ENCODE peak calls at places on chromosome 16, in six cellular contexts. One of them, this sample, is unnamed.

GRCh38 chr16:7615565-7615964 is 282.9 kb downstream of the RBFOX1 start:
- DNase-seq in activated T-helper 1 cell treated with anti-CD3 and anti-CD28 coated beads, Interleukin-12 subunit alpha, Interleukin-12 subunit beta, Interleukin-2, Interleukin-4 antibody, amounts not matched to agents 30 ng/mL and 10 ng/mL and 1 ng/mL, durations not matched to agents 14 hours and 24 hours and 36 hours: no peak
- DNase-seq in central memory CD8-positive, alpha-beta T cell: no peak
- DNase-seq in choroid plexus epithelial cell: no peak
- DNase-seq in activated CD8-positive, alpha-beta memory T cell treated with anti-CD3 and anti-CD28 coated beads for 24 hours: no peak
- DNase-seq in C1 segment of cervical spinal cord: no peak
- DNase-seq in this sample: no peak

GRCh38 chr16:84810518-84811273 is 9.1 kb upstream of the CRISPLD2 start:
- DNase-seq in activated T-helper 1 cell treated with anti-CD3 and anti-CD28 coated beads, Interleukin-12 subunit alpha, Interleukin-12 subunit beta, Interleukin-2, Interleukin-4 antibody, amounts not matched to agents 30 ng/mL and 10 ng/mL and 1 ng/mL, durations not matched to agents 14 hours and 24 hours and 36 hours: peak; percentile 51
- DNase-seq in central memory CD8-positive, alpha-beta T cell: no peak
- DNase-seq in choroid plexus epithelial cell: peak; percentile 80
- DNase-seq in activated CD8-positive, alpha-beta memory T cell treated with anti-CD3 and anti-CD28 coated beads for 24 hours: no peak
- DNase-seq in C1 segment of cervical spinal cord: no peak
- DNase-seq in this sample: no peak

GRCh38 chr16:2516391-2517240 is 2.9 kb downstream of the ATP6V0C start:
- DNase-seq in activated T-helper 1 cell treated with anti-CD3 and anti-CD28 coated beads, Interleukin-12 subunit alpha, Interleukin-12 subunit beta, Interleukin-2, Interleukin-4 antibody, amounts not matched to agents 30 ng/mL and 10 ng/mL and 1 ng/mL, durations not matched to agents 14 hours and 24 hours and 36 hours: no peak
- DNase-seq in central memory CD8-positive, alpha-beta T cell: no peak
- DNase-seq in choroid plexus epithelial cell: peak; percentile 27
- DNase-seq in activated CD8-positive, alpha-beta memory T cell treated with anti-CD3 and anti-CD28 coated beads for 24 hours: no peak
- DNase-seq in C1 segment of cervical spinal cord: no peak
- DNase-seq in this sample: no peak

GRCh38 chr16:66275795-66276428 is 90.6 kb upstream of the CDH5 start:
- DNase-seq in activated T-helper 1 cell treated with anti-CD3 and anti-CD28 coated beads, Interleukin-12 subunit alpha, Interleukin-12 subunit beta, Interleukin-2, Interleukin-4 antibody, amounts not matched to agents 30 ng/mL and 10 ng/mL and 1 ng/mL, durations not matched to agents 14 hours and 24 hours and 36 hours: no peak
- DNase-seq in central memory CD8-positive, alpha-beta T cell: no peak
- DNase-seq in choroid plexus epithelial cell: peak; percentile 88
- DNase-seq in activated CD8-positive, alpha-beta memory T cell treated with anti-CD3 and anti-CD28 coated beads for 24 hours: peak; percentile 49
- DNase-seq in C1 segment of cervical spinal cord: no peak
- DNase-seq in this sample: peak; percentile 65

GRCh38 chr16:56355221-56355620 is 70.1 kb downstream of the AMFR start:
- DNase-seq in activated T-helper 1 cell treated with anti-CD3 and anti-CD28 coated beads, Interleukin-12 subunit alpha, Interleukin-12 subunit beta, Interleukin-2, Interleukin-4 antibody, amounts not matched to agents 30 ng/mL and 10 ng/mL and 1 ng/mL, durations not matched to agents 14 hours and 24 hours and 36 hours: no peak
- DNase-seq in central memory CD8-positive, alpha-beta T cell: no peak
- DNase-seq in choroid plexus epithelial cell: no peak
- DNase-seq in activated CD8-positive, alpha-beta memory T cell treated with anti-CD3 and anti-CD28 coated beads for 24 hours: no peak
- DNase-seq in C1 segment of cervical spinal cord: no peak
- DNase-seq in this sample: no peak

GRCh38 chr16:56625943-56626654 is 518 bp downstream of the MT1E start:
- DNase-seq in activated T-helper 1 cell treated with anti-CD3 and anti-CD28 coated beads, Interleukin-12 subunit alpha, Interleukin-12 subunit beta, Interleukin-2, Interleukin-4 antibody, amounts not matched to agents 30 ng/mL and 10 ng/mL and 1 ng/mL, durations not matched to agents 14 hours and 24 hours and 36 hours: no peak
- DNase-seq in central memory CD8-positive, alpha-beta T cell: no peak
- DNase-seq in choroid plexus epithelial cell: peak; percentile 83
- DNase-seq in activated CD8-positive, alpha-beta memory T cell treated with anti-CD3 and anti-CD28 coated beads for 24 hours: no peak
- DNase-seq in C1 segment of cervical spinal cord: no peak
- DNase-seq in this sample: no peak

GRCh38 chr16:67115649-67116048 is 5.9 kb downstream of the PHAF1 start:
- DNase-seq in activated T-helper 1 cell treated with anti-CD3 and anti-CD28 coated beads, Interleukin-12 subunit alpha, Interleukin-12 subunit beta, Interleukin-2, Interleukin-4 antibody, amounts not matched to agents 30 ng/mL and 10 ng/mL and 1 ng/mL, durations not matched to agents 14 hours and 24 hours and 36 hours: no peak
- DNase-seq in central memory CD8-positive, alpha-beta T cell: no peak
- DNase-seq in choroid plexus epithelial cell: peak; percentile 68
- DNase-seq in activated CD8-positive, alpha-beta memory T cell treated with anti-CD3 and anti-CD28 coated beads for 24 hours: no peak
- DNase-seq in C1 segment of cervical spinal cord: no peak
- DNase-seq in this sample: peak; percentile 68

GRCh38 chr16:79598341-79599181 is 2.0 kb downstream of the MAF start:
- DNase-seq in activated T-helper 1 cell treated with anti-CD3 and anti-CD28 coated beads, Interleukin-12 subunit alpha, Interleukin-12 subunit beta, Interleukin-2, Interleukin-4 antibody, amounts not matched to agents 30 ng/mL and 10 ng/mL and 1 ng/mL, durations not matched to agents 14 hours and 24 hours and 36 hours: peak; percentile 25
- DNase-seq in central memory CD8-positive, alpha-beta T cell: peak; percentile 33
- DNase-seq in choroid plexus epithelial cell: peak; percentile 54
- DNase-seq in activated CD8-positive, alpha-beta memory T cell treated with anti-CD3 and anti-CD28 coated beads for 24 hours: peak; percentile 76
- DNase-seq in C1 segment of cervical spinal cord: peak; percentile 75
- DNase-seq in this sample: peak; percentile 66

GRCh38 chr16:78648517-78648916 is 549.1 kb downstream of the WWOX start:
- DNase-seq in activated T-helper 1 cell treated with anti-CD3 and anti-CD28 coated beads, Interleukin-12 subunit alpha, Interleukin-12 subunit beta, Interleukin-2, Interleukin-4 antibody, amounts not matched to agents 30 ng/mL and 10 ng/mL and 1 ng/mL, durations not matched to agents 14 hours and 24 hours and 36 hours: no peak
- DNase-seq in central memory CD8-positive, alpha-beta T cell: no peak
- DNase-seq in choroid plexus epithelial cell: peak; percentile 27
- DNase-seq in activated CD8-positive, alpha-beta memory T cell treated with anti-CD3 and anti-CD28 coated beads for 24 hours: no peak
- DNase-seq in C1 segment of cervical spinal cord: no peak
- DNase-seq in this sample: no peak

GRCh38 chr16:57962046-57962445 is 8.9 kb downstream of the CNGB1 start:
- DNase-seq in activated T-helper 1 cell treated with anti-CD3 and anti-CD28 coated beads, Interleukin-12 subunit alpha, Interleukin-12 subunit beta, Interleukin-2, Interleukin-4 antibody, amounts not matched to agents 30 ng/mL and 10 ng/mL and 1 ng/mL, durations not matched to agents 14 hours and 24 hours and 36 hours: no peak
- DNase-seq in central memory CD8-positive, alpha-beta T cell: no peak
- DNase-seq in choroid plexus epithelial cell: no peak
- DNase-seq in activated CD8-positive, alpha-beta memory T cell treated with anti-CD3 and anti-CD28 coated beads for 24 hours: no peak
- DNase-seq in C1 segment of cervical spinal cord: no peak
- DNase-seq in this sample: no peak

GRCh38 chr16:73225983-73226382 is 178.1 kb upstream of the ZFHX3 start:
- DNase-seq in activated T-helper 1 cell treated with anti-CD3 and anti-CD28 coated beads, Interleukin-12 subunit alpha, Interleukin-12 subunit beta, Interleukin-2, Interleukin-4 antibody, amounts not matched to agents 30 ng/mL and 10 ng/mL and 1 ng/mL, durations not matched to agents 14 hours and 24 hours and 36 hours: no peak
- DNase-seq in central memory CD8-positive, alpha-beta T cell: no peak
- DNase-seq in choroid plexus epithelial cell: no peak
- DNase-seq in activated CD8-positive, alpha-beta memory T cell treated with anti-CD3 and anti-CD28 coated beads for 24 hours: no peak
- DNase-seq in C1 segment of cervical spinal cord: no peak
- DNase-seq in this sample: no peak

GRCh38 chr16:75555707-75556512 is at the start of gene TMEM231:
- DNase-seq in activated T-helper 1 cell treated with anti-CD3 and anti-CD28 coated beads, Interleukin-12 subunit alpha, Interleukin-12 subunit beta, Interleukin-2, Interleukin-4 antibody, amounts not matched to agents 30 ng/mL and 10 ng/mL and 1 ng/mL, durations not matched to agents 14 hours and 24 hours and 36 hours: peak; percentile 95
- DNase-seq in central memory CD8-positive, alpha-beta T cell: peak; percentile 92
- DNase-seq in choroid plexus epithelial cell: peak; percentile 95
- DNase-seq in activated CD8-positive, alpha-beta memory T cell treated with anti-CD3 and anti-CD28 coated beads for 24 hours: peak; percentile 97
- DNase-seq in C1 segment of cervical spinal cord: peak; percentile 92
- DNase-seq in this sample: peak; percentile 91

GRCh38 chr16:49057391-49057790 is 224.2 kb downstream of the CBLN1 start:
- DNase-seq in activated T-helper 1 cell treated with anti-CD3 and anti-CD28 coated beads, Interleukin-12 subunit alpha, Interleukin-12 subunit beta, Interleukin-2, Interleukin-4 antibody, amounts not matched to agents 30 ng/mL and 10 ng/mL and 1 ng/mL, durations not matched to agents 14 hours and 24 hours and 36 hours: no peak
- DNase-seq in central memory CD8-positive, alpha-beta T cell: no peak
- DNase-seq in choroid plexus epithelial cell: no peak
- DNase-seq in activated CD8-positive, alpha-beta memory T cell treated with anti-CD3 and anti-CD28 coated beads for 24 hours: no peak
- DNase-seq in C1 segment of cervical spinal cord: no peak
- DNase-seq in this sample: no peak

GRCh38 chr16:89119161-89119621 is 25.5 kb downstream of the ACSF3 start:
- DNase-seq in activated T-helper 1 cell treated with anti-CD3 and anti-CD28 coated beads, Interleukin-12 subunit alpha, Interleukin-12 subunit beta, Interleukin-2, Interleukin-4 antibody, amounts not matched to agents 30 ng/mL and 10 ng/mL and 1 ng/mL, durations not matched to agents 14 hours and 24 hours and 36 hours: no peak
- DNase-seq in central memory CD8-positive, alpha-beta T cell: no peak
- DNase-seq in choroid plexus epithelial cell: no peak
- DNase-seq in activated CD8-positive, alpha-beta memory T cell treated with anti-CD3 and anti-CD28 coated beads for 24 hours: no peak
- DNase-seq in C1 segment of cervical spinal cord: no peak
- DNase-seq in this sample: no peak

GRCh38 chr16:51773051-51773450 is 622.0 kb upstream of the SALL1 start:
- DNase-seq in activated T-helper 1 cell treated with anti-CD3 and anti-CD28 coated beads, Interleukin-12 subunit alpha, Interleukin-12 subunit beta, Interleukin-2, Interleukin-4 antibody, amounts not matched to agents 30 ng/mL and 10 ng/mL and 1 ng/mL, durations not matched to agents 14 hours and 24 hours and 36 hours: no peak
- DNase-seq in central memory CD8-positive, alpha-beta T cell: no peak
- DNase-seq in choroid plexus epithelial cell: no peak
- DNase-seq in activated CD8-positive, alpha-beta memory T cell treated with anti-CD3 and anti-CD28 coated beads for 24 hours: no peak
- DNase-seq in C1 segment of cervical spinal cord: no peak
- DNase-seq in this sample: no peak

GRCh38 chr16:2428051-2428786 is 1.0 kb upstream of the CCNF start:
- DNase-seq in activated T-helper 1 cell treated with anti-CD3 and anti-CD28 coated beads, Interleukin-12 subunit alpha, Interleukin-12 subunit beta, Interleukin-2, Interleukin-4 antibody, amounts not matched to agents 30 ng/mL and 10 ng/mL and 1 ng/mL, durations not matched to agents 14 hours and 24 hours and 36 hours: no peak
- DNase-seq in central memory CD8-positive, alpha-beta T cell: no peak
- DNase-seq in choroid plexus epithelial cell: peak; percentile 30
- DNase-seq in activated CD8-positive, alpha-beta memory T cell treated with anti-CD3 and anti-CD28 coated beads for 24 hours: no peak
- DNase-seq in C1 segment of cervical spinal cord: no peak
- DNase-seq in this sample: peak; percentile 44

GRCh38 chr16:49952386-49952785 is 72.6 kb upstream of the CNEP1R1 start:
- DNase-seq in activated T-helper 1 cell treated with anti-CD3 and anti-CD28 coated beads, Interleukin-12 subunit alpha, Interleukin-12 subunit beta, Interleukin-2, Interleukin-4 antibody, amounts not matched to agents 30 ng/mL and 10 ng/mL and 1 ng/mL, durations not matched to agents 14 hours and 24 hours and 36 hours: no peak
- DNase-seq in central memory CD8-positive, alpha-beta T cell: no peak
- DNase-seq in choroid plexus epithelial cell: peak; percentile 52
- DNase-seq in activated CD8-positive, alpha-beta memory T cell treated with anti-CD3 and anti-CD28 coated beads for 24 hours: no peak
- DNase-seq in C1 segment of cervical spinal cord: no peak
- DNase-seq in this sample: no peak

GRCh38 chr16:89481556-89481955 is 8.8 kb downstream of the ANKRD11 start:
- DNase-seq in activated T-helper 1 cell treated with anti-CD3 and anti-CD28 coated beads, Interleukin-12 subunit alpha, Interleukin-12 subunit beta, Interleukin-2, Interleukin-4 antibody, amounts not matched to agents 30 ng/mL and 10 ng/mL and 1 ng/mL, durations not matched to agents 14 hours and 24 hours and 36 hours: no peak
- DNase-seq in central memory CD8-positive, alpha-beta T cell: no peak
- DNase-seq in choroid plexus epithelial cell: no peak
- DNase-seq in activated CD8-positive, alpha-beta memory T cell treated with anti-CD3 and anti-CD28 coated beads for 24 hours: no peak
- DNase-seq in C1 segment of cervical spinal cord: no peak
- DNase-seq in this sample: no peak

This sample was measured in A549.